ENCODE peak calls at places on chromosomes 7 and 10, in eight cellular contexts. V, A, Y, B, G, S, K and T are unnamed samples.

GRCh38 chr10:131119626-131120355 is 191.7 kb downstream of the TCERG1L start:
- DNase-seq in V (no peak), A (no peak), Y (no peak), B (no peak), G (no peak), S (no peak), K (no peak), T (no peak)

GRCh38 chr10:118214751-118215150 is 127.4 kb downstream of the FAM204A start:
- DNase-seq in V (no peak), A (peak), Y (peak), B (no peak), G (peak), S (no peak), K (no peak), T (no peak)

GRCh38 chr7:64618785-64619456 is 47.0 kb upstream of the ZNF107 start:
- DNase-seq in V (no peak), A (peak), Y (peak), B (peak), G (peak), S (peak), K (peak), T (peak)

GRCh38 chr7:12927635-12928434 is 240.4 kb downstream of the ARL4A start:
- DNase-seq in V (no peak), A (no peak), Y (no peak), B (no peak), G (no peak), S (no peak), K (no peak), T (no peak)

GRCh38 chr7:45186261-45186813 is 28.7 kb downstream of the RAMP3 start:
- DNase-seq in V (no peak), A (no peak), Y (no peak), B (no peak), G (no peak), S (no peak), K (no peak), T (no peak)

GRCh38 chr10:130362308-130362761 is 226.1 kb downstream of the GLRX3 start:
- DNase-seq in V (no peak), A (no peak), Y (no peak), B (no peak), G (no peak), S (no peak), K (no peak), T (no peak)

GRCh38 chr10:103761075-103761920 is 94.1 kb downstream of the SH3PXD2A start:
- DNase-seq in V (no peak), A (no peak), Y (no peak), B (no peak), G (no peak), S (no peak), K (no peak), T (no peak)

GRCh38 chr10:52258791-52259427 is 55.2 kb upstream of the DKK1 start:
- DNase-seq in V (no peak), A (no peak), Y (no peak), B (no peak), G (no peak), S (no peak), K (no peak), T (no peak)

GRCh38 chr7:90560730-90561129 is 35.4 kb upstream of the CDK14 start:
- DNase-seq in V (no peak), A (peak), Y (no peak), B (no peak), G (peak), S (no peak), K (no peak), T (no peak)

GRCh38 chr10:82529064-82529463 is 654.1 kb downstream of the NRG3 start:
- DNase-seq in V (no peak), A (no peak), Y (no peak), B (no peak), G (no peak), S (no peak), K (no peak), T (no peak)

GRCh38 chr7:91083855-91084644 is 180.2 kb upstream of the FZD1 start:
- DNase-seq in V (no peak), A (peak), Y (peak), B (no peak), G (peak), S (no peak), K (peak), T (no peak)

GRCh38 chr10:75531571-75532031 is 100.2 kb downstream of the LRMDA start:
- DNase-seq in V (no peak), A (no peak), Y (no peak), B (no peak), G (no peak), S (no peak), K (no peak), T (peak)

GRCh38 chr10:33388325-33388724 is 53.9 kb upstream of the NRP1 start:
- DNase-seq in V (no peak), A (no peak), Y (no peak), B (no peak), G (no peak), S (no peak), K (no peak), T (no peak)

GRCh38 chr7:141649865-141650499 is 52.0 kb downstream of the DENND11 start:
- DNase-seq in V (peak), A (peak), Y (peak), B (peak), G (peak), S (peak), K (peak), T (peak)

GRCh38 chr7:98869001-98869373 is 827 bp downstream of the TMEM130 start:
- DNase-seq in V (no peak), A (no peak), Y (no peak), B (no peak), G (no peak), S (no peak), K (no peak), T (no peak)

GRCh38 chr7:41029072-41029492 is 673.8 kb downstream of the INHBA start:
- DNase-seq in V (no peak), A (peak), Y (peak), B (no peak), G (peak), S (no peak), K (peak), T (no peak)

GRCh38 chr7:50766808-50767207 is 15.9 kb downstream of the GRB10 start:
- DNase-seq in V (no peak), A (no peak), Y (no peak), B (no peak), G (no peak), S (no peak), K (no peak), T (no peak)

GRCh38 chr10:4825868-4826787 is at the start of gene AKR1E2:
- DNase-seq in V (no peak), A (peak), Y (peak), B (peak), G (peak), S (peak), K (peak), T (peak)

GRCh38 chr7:37128644-37129043 is 320.0 kb downstream of the ELMO1 start:
- DNase-seq in V (no peak), A (no peak), Y (no peak), B (no peak), G (no peak), S (no peak), K (no peak), T (no peak)

GRCh38 chr7:147903871-147904576 is 686.5 kb upstream of the C7orf33 start:
- DNase-seq in V (no peak), A (no peak), Y (no peak), B (no peak), G (no peak), S (no peak), K (no peak), T (no peak)

GRCh38 chr10:86969421-86970041 is 1.2 kb downstream of the ADIRF start:
- DNase-seq in V (no peak), A (peak), Y (peak), B (no peak), G (peak), S (no peak), K (peak), T (no peak)

GRCh38 chr7:77242068-77242467 is 42.4 kb upstream of the FGL2 start:
- DNase-seq in V (no peak), A (no peak), Y (no peak), B (no peak), G (no peak), S (no peak), K (no peak), T (no peak)

GRCh38 chr7:44733708-44734481 is 14.8 kb upstream of the ZMIZ2 start:
- DNase-seq in V (no peak), A (no peak), Y (peak), B (no peak), G (no peak), S (no peak), K (peak), T (no peak)

GRCh38 chr10:31142026-31142425 is 110.4 kb upstream of the ZNF438 start:
- DNase-seq in V (no peak), A (peak), Y (peak), B (no peak), G (peak), S (peak), K (peak), T (no peak)

GRCh38 chr10:111234903-111235302 is 158.1 kb downstream of the ADRA2A start:
- DNase-seq in V (no peak), A (no peak), Y (no peak), B (no peak), G (no peak), S (no peak), K (no peak), T (no peak)

GRCh38 chr10:79065091-79065551 is 3.6 kb upstream of the ZMIZ1 start:
- DNase-seq in V (no peak), A (no peak), Y (no peak), B (no peak), G (no peak), S (no peak), K (no peak), T (no peak)

GRCh38 chr7:159042084-159042483 is 102.6 kb downstream of the VIPR2 start:
- DNase-seq in V (no peak), A (no peak), Y (no peak), B (no peak), G (no peak), S (no peak), K (no peak), T (no peak)